ENCODE peak calls at places on chromosomes 5 and 9, in five cellular contexts. C is neuronal stem cell, W is IMR-90, Q is HepG2, S is GM23248. M is an unnamed sample. For H3K4me1, the result is how much of the 10 kb centered on the place peaks cover.

GRCh38 chr5:38060354-38060753 is 198.0 kb upstream of the EGFLAM start:
- DNase-seq in Q (peak), S (peak), W (peak), C (no peak), M (no peak)

GRCh38 chr5:15003511-15003920 is 131.9 kb upstream of the ANKH start:
- DNase-seq in C (peak), S (peak), Q (peak), W (peak), M (peak)

GRCh38 chr5:143662020-143662419 is 149.9 kb upstream of the HMHB1 start:
- DNase-seq in C (no peak), Q (no peak), W (peak), S (peak), M (no peak)

GRCh38 chr9:37950561-37950960 is 46.6 kb upstream of the SLC25A51 start:
- DNase-seq in C (no peak), S (no peak), W (no peak), Q (no peak), M (no peak)

GRCh38 chr9:36149197-36149596 is 12.7 kb downstream of the GLIPR2 start:
- DNase-seq in Q (no peak), W (peak), S (peak), C (no peak), M (no peak)

GRCh38 chr5:36090033-36090432 is 23.4 kb upstream of the UGT3A2 start:
- DNase-seq in C (no peak), S (peak), W (peak), Q (peak), M (peak)

GRCh38 chr5:57692582-57693487 is 210.2 kb upstream of the ACTBL2 start:
- DNase-seq in S (peak), Q (peak), C (peak), W (peak), M (peak)

GRCh38 chr5:61701877-61702602 is 370.0 kb downstream of the ZSWIM6 start:
- DNase-seq in S (peak), C (no peak), Q (no peak), W (no peak), M (no peak)

GRCh38 chr5:132686193-132686592 is 12.4 kb downstream of the IL4 start:
- DNase-seq in Q (no peak), S (no peak), W (no peak), C (no peak), M (no peak)

GRCh38 chr9:90905079-90905478 is 103.5 kb downstream of the SYK start:
- DNase-seq in W (no peak), C (no peak), Q (no peak), S (no peak), M (peak)

GRCh38 chr9:108053555-108054061 is 564.0 kb upstream of the KLF4 start:
- DNase-seq in C (no peak), S (peak), W (peak), Q (no peak), M (no peak)

GRCh38 chr9:84228130-84228735 is 112.3 kb downstream of the SLC28A3 start:
- DNase-seq in S (no peak), W (no peak), Q (no peak), C (peak), M (peak)

GRCh38 chr5:170867825-170868224 is 6.0 kb downstream of the RANBP17 start:
- DNase-seq in C (no peak), Q (no peak), S (no peak), W (no peak), M (no peak)

GRCh38 chr5:140632366-140633080 is 452 bp downstream of the CD14 start:
- DNase-seq in W (peak), Q (no peak), C (no peak), S (peak), M (no peak)

GRCh38 chr5:149397530-149397929 is 18.4 kb upstream of the IL17B start:
- DNase-seq in W (peak), Q (no peak), S (peak), C (no peak), M (no peak)

GRCh38 chr9:101635473-101635872 is 40.7 kb upstream of the PPP3R2 start:
- DNase-seq in S (no peak), W (no peak), Q (no peak), C (no peak), M (no peak)

GRCh38 chr5:138128344-138128743 is 10.9 kb downstream of the NME5 start:
- DNase-seq in S (no peak), C (no peak), Q (no peak), W (no peak), M (no peak)

GRCh38 chr5:10133830-10134229 is 115.9 kb downstream of the ATPSCKMT start:
- DNase-seq in Q (no peak), S (peak), W (peak), C (no peak), M (peak)

GRCh38 chr5:2509527-2509926 is 241.9 kb downstream of the IRX2 start:
- DNase-seq in S (no peak), W (no peak), Q (no peak), C (no peak), M (no peak)

GRCh38 chr5:142100307-142100706 is 8.3 kb upstream of the NDFIP1 start:
- DNase-seq in C (no peak), Q (no peak), W (no peak), S (peak), M (no peak)

GRCh38 chr5:28580616-28581015 is 1542.2 kb upstream of the CDH9 start:
- DNase-seq in S (no peak), C (no peak), W (no peak), Q (no peak), M (no peak)

GRCh38 chr9:124621371-124622328 is 114.5 kb upstream of the NR5A1 start:
- DNase-seq in W (peak), S (peak), C (no peak), Q (no peak), M (peak)

GRCh38 chr5:174793684-174794328 is 69.4 kb downstream of the MSX2 start:
- DNase-seq in S (peak), C (peak), W (peak), Q (peak), M (peak)

GRCh38 chr5:112205840-112206239 is 213.2 kb downstream of the EPB41L4A start:
- DNase-seq in Q (no peak), S (no peak), C (no peak), W (no peak), M (peak)

GRCh38 chr9:130446111-130446861 is 1.5 kb downstream of the ASS1 start:
- DNase-seq in W (peak), S (peak), Q (peak), C (no peak), M (peak)

GRCh38 chr5:556909-557441 is 32.7 kb upstream of the SLC9A3 start:
- DNase-seq in C (no peak), S (no peak), W (no peak), Q (peak), M (peak)

GRCh38 chr9:110543631-110544051 is 35.9 kb downstream of the SVEP1 start:
- DNase-seq in S (no peak), C (no peak), W (no peak), Q (no peak), M (peak)

GRCh38 chr9:3879315-3879714 is 353.5 kb upstream of the RFX3 start:
- DNase-seq in W (no peak), C (no peak), S (no peak), Q (no peak), M (no peak)

GRCh38 chr9:37997636-37998374 is 71.2 kb downstream of the SHB start:
- DNase-seq in S (no peak), Q (no peak), W (no peak), C (no peak), M (no peak)

GRCh38 chr5:96788112-96788749 is 19.5 kb downstream of the ERAP1 start:
- DNase-seq in C (no peak), W (peak), S (peak), Q (no peak), M (no peak)

GRCh38 chr5:65907138-65907537 is 19.2 kb upstream of the ERBIN start:
- DNase-seq in Q (no peak), W (no peak), C (no peak), S (peak), M (no peak)

GRCh38 chr5:170571331-170571731 is 67.5 kb downstream of the KCNIP1 start:
- DNase-seq in Q (peak), C (no peak), W (peak), S (peak), M (peak)

GRCh38 chr9:6106576-6107339 is 91.3 kb upstream of the RANBP6 start:
- DNase-seq in C (peak), S (peak), Q (peak), W (peak), M (peak)

GRCh38 chr9:134247918-134248631 is 78.2 kb upstream of the RXRA start:
- DNase-seq in W (no peak), S (no peak), Q (no peak), C (no peak), M (no peak)

GRCh38 chr9:135363556-135363955 is 116.0 kb upstream of the PPP1R26 start:
- DNase-seq in C (no peak), W (no peak), S (no peak), Q (no peak), M (no peak)

GRCh38 chr9:97534961-97535594 is 33.6 kb downstream of the TMOD1 start:
- DNase-seq in S (no peak), C (no peak), W (no peak), Q (no peak), M (no peak)

GRCh38 chr5:89283758-89284493 is 400.9 kb upstream of the MEF2C start:
- DNase-seq in C (no peak), S (no peak), Q (no peak), W (no peak), M (no peak)

GRCh38 chr9:111095423-111095822 is 57.2 kb upstream of the LPAR1 start:
- DNase-seq in Q (no peak), W (peak), C (no peak), S (peak), M (no peak)

GRCh38 chr5:16975950-16976624 is 40.0 kb upstream of the MYO10 start:
- DNase-seq in Q (no peak), W (no peak), S (no peak), C (no peak), M (no peak)

GRCh38 chr9:88258012-88258411 is 119.7 kb upstream of the SPATA31C2 start:
- DNase-seq in Q (no peak), W (peak), S (peak), C (no peak), M (no peak)

GRCh38 chr9:976805-977360 is 428 bp downstream of the DMRT3 start:
- DNase-seq in C (no peak), W (no peak), S (no peak), Q (no peak), M (peak)

GRCh38 chr9:975740-976257 is 656 bp upstream of the DMRT3 start:
- DNase-seq in W (no peak), S (no peak), Q (no peak), C (no peak), M (no peak)

GRCh38 chr9:978117-978830 is 1.8 kb downstream of the DMRT3 start:
- DNase-seq in S (no peak), W (no peak), Q (no peak), C (no peak), M (no peak)

GRCh38 chr9:976258-976804 is at the start of gene DMRT3:
- DNase-seq in C (peak), S (peak), Q (no peak), W (no peak), M (peak)

DNA sequence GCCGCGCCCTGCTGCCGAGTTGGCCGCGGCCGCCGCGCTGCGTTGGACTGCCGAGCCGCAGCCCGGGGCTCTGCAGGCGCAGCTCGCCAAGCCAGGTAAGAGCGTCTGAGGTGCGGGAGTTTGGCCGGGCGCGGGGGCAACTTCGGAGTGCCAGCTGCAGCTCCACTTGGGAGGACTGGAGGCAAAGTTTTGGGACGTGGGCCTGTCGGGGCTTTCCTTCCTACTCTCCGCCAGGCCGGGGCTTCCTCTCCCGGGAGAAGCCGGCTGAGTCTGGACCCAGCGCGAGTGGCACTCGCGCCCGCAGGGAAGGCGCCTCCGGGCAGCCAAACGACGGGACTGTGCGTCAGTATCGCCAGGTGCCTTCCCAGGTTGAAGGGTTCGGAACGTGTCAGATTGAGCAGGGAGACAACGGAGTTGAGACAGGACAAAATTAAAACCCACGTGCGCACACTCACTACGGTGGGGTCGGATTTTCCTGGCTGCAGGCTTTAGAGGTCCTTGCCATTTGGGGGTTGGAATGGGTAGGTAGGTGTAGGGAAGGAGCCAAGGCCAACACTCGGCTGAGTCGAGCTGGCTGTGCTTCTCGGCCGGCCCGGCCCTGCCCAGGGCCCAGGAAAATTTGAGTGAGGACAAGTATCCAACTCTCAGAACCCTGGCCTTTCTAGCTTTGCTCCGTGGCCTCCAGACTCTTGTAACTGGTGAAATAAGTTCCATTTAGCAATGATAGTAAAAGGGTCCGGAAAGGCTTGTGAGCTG is 1.1 kb downstream of the DMRT3 start:
- DNase-seq in S (no peak), W (no peak), C (no peak), Q (no peak), M (no peak)
- H3K4me3 ChIP-seq in S (no peak), W (no peak), C (no peak), Q (no peak), M (no peak)

GRCh38 chr9:121780641-121781040 is 129.2 kb downstream of the DAB2IP start:
- DNase-seq in W (no peak), S (no peak), Q (no peak), C (no peak), M (no peak)

GRCh38 chr9:121780177-121780576 is 128.7 kb downstream of the DAB2IP start:
- DNase-seq in W (no peak), S (no peak), C (no peak), Q (no peak), M (no peak)

GRCh38 chr9:121779381-121780117 is 128.1 kb downstream of the DAB2IP start:
- DNase-seq in W (no peak), S (no peak), C (peak), Q (no peak), M (no peak)

GRCh38 chr9:121776739-121777637 is 125.6 kb downstream of the DAB2IP start:
- DNase-seq in Q (no peak), W (no peak), C (no peak), S (no peak), M (no peak)

DNA sequence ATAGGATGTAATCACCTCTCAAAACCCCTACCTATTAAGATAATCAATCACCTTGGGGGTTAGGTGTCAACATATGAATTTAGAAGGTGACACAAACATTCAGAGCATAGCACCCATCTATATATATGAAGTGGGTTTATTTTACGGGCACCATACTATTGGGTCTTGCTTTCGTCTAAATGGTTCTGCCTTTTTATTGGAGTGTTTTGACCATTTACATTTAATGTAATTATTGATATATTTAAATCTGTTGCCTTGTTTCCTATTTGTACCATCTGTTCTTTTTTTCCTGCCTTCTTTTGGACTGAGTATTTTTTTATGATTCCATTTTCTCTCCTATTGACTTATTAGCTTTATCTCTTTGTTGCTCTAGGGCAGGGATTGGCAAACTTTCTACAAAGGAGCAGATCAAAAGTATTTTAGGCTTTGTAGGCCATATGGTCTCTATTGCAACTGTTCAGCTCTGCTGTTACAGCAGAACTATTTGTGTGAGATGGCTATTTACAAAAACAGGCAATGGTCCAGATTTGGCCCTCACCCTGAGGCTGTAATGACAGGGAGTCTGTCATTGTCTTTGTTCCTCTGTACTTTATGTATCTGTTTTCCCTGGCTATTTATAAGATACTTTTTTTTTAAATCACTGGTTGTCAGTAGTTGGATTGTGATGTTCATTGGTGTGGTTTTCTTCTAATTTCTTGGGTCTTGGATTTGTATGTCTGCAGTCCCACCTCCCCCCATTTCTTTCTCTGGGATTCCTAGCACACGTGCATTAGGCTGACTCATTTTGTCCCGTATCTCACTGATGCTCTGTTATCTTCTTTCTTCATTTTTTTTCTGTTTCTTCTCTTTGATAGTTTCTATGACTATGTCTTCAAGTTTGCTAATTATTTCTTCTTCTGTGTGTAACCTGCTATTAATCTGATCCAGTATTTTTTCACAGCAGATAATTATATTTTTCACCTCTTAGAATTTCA is 127.1 kb downstream of the DAB2IP start:
- DNase-seq in W (peak), Q (no peak), C (no peak), S (no peak), M (no peak)
- H3K9ac ChIP-seq in W (no peak), Q (no peak), C (no peak), S (no peak), M (no peak)

DNA sequence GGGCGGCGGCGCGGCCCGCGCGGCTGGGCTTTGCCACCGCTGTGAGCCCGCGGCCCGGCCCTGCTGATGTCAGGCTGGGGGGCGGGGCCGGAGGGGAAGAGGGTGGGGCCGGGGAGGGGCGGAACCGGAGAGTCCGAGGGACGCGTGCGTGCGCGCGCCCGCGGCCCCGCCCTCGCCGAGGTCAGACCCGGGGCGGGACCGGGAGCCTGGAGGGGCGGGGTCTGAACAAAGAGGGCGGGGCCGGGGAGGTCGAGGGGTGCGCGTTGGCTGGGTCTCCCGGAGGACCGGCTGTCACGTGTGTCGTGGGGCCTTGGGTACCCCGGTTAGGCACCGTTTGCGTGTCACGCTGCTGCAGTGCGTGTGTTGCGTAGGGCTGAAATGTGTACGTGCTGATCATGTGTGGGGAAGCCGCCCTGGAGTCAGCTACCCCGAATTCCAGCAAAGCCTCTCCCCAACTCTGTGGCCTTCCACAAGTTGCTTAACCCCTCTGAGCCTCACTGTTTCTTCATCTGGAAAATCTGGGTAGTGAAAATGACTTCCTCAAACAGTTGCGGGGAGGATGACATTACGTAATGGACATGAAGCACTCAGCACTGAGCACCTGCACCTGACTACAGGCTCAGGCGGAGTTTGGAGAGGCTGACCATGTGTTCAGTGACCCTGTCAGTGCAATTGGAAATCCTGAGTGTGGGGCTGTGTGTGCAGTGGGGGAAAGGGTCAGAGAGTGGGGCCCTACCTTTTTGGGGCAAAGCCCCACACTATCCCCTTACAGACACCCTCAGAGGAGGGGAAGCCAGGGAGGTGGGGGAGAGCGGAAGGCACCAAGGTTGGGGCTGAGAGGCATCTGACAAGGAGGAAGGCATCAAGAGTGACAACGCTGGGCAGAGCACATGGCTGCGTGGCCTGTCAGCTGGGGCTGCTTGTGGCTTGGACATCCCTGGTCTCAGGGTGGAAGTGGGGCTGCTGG is at the start of gene RALGDS:
- DNase-seq in W (peak), Q (peak), C (peak), S (peak), M (peak)
- H3K4me1 ChIP-seq in W (under half), Q (under half), C (under half), S (under half), M (under half)

GRCh38 chr9:112125961-112126388 is 49.1 kb downstream of the SUSD1 start:
- DNase-seq in S (no peak), C (no peak), W (peak), Q (peak), M (no peak)
- H3K4me3 ChIP-seq in S (no peak), C (no peak), W (no peak), Q (no peak), M (no peak)

GRCh38 chr9:109254317-109254716 is 66.5 kb downstream of the EPB41L4B start:
- DNase-seq in S (peak), W (peak), C (no peak), Q (no peak), M (no peak)

GRCh38 chr9:109263358-109263757 is 57.5 kb downstream of the EPB41L4B start:
- DNase-seq in Q (no peak), W (no peak), C (no peak), S (no peak), M (no peak)

GRCh38 chr9:109255394-109255793 is 65.5 kb downstream of the EPB41L4B start:
- DNase-seq in W (no peak), C (no peak), Q (no peak), S (no peak), M (no peak)

GRCh38 chr9:109256381-109256780 is 64.5 kb downstream of the EPB41L4B start:
- DNase-seq in S (peak), Q (no peak), W (peak), C (no peak), M (peak)

GRCh38 chr9:109258619-109259321 is 62.1 kb downstream of the EPB41L4B start:
- DNase-seq in W (no peak), Q (no peak), C (peak), S (no peak), M (peak)
- H3K9ac ChIP-seq in W (no peak), Q (no peak), C (peak), S (no peak), M (no peak)

M was measured in endodermal cell.